ENCODE peak calls at places on chromosomes 12 and 14, in five cellular contexts. N is HCT116; R is HL-60; E is tibial nerve; O is CD4-positive, alpha-beta T cell. C is an unnamed sample. For H3K27me3, the result is how much of the 10 kb centered on the place peaks cover.

GRCh38 chr12:117090816-117091711 is 8.2 kb downstream of the TESC start:
- DNase-seq in N (no peak), O (no peak), R (no peak), E (no peak), C (no peak)

GRCh38 chr12:58443273-58443980 is 476.9 kb downstream of the LRIG3 start:
- DNase-seq in N (peak), O (no peak), R (peak), E (no peak), C (no peak)

GRCh38 chr12:132259872-132260695 is 69.3 kb downstream of the GALNT9 start:
- DNase-seq in E (no peak), O (no peak), N (no peak), R (no peak), C (no peak)

GRCh38 chr12:22935501-22935900 is 310.5 kb downstream of the ETNK1 start:
- DNase-seq in R (no peak), N (no peak), E (no peak), O (no peak), C (no peak)

GRCh38 chr12:47816646-47817271 is 2.9 kb downstream of the HDAC7 start:
- DNase-seq in O (no peak), N (no peak), E (no peak), R (no peak), C (no peak)

GRCh38 chr12:27864521-27864920 is 84.5 kb upstream of the MANSC4 start:
- DNase-seq in R (no peak), E (no peak), N (no peak), O (no peak), C (no peak)

GRCh38 chr12:120849765-120850164 is 54.4 kb downstream of the SPPL3 start:
- DNase-seq in O (no peak), R (no peak), N (no peak), E (no peak), C (no peak)

GRCh38 chr12:94180558-94181296 is 32.4 kb downstream of the PLXNC1 start:
- DNase-seq in R (peak), N (no peak), O (no peak), E (no peak), C (no peak)

GRCh38 chr12:31749024-31749704 is 20.3 kb upstream of the AMN1 start:
- DNase-seq in R (peak), N (peak), O (no peak), E (no peak), C (no peak)

GRCh38 chr12:42442328-42442759 is 116.4 kb downstream of the PPHLN1 start:
- DNase-seq in R (no peak), E (no peak), O (no peak), N (no peak), C (no peak)

GRCh38 chr12:83796527-83796926 is 1109.8 kb downstream of the TMTC2 start:
- DNase-seq in R (no peak), O (no peak), E (no peak), N (peak), C (no peak)

GRCh38 chr14:58639842-58640484 is 2.2 kb downstream of the DACT1 start:
- DNase-seq in E (no peak), O (no peak), R (peak), N (peak), C (peak)

GRCh38 chr14:70708717-70709570 is 67.2 kb downstream of the TTC9 start:
- DNase-seq in O (no peak), E (no peak), N (no peak), R (no peak), C (no peak)

GRCh38 chr14:53231166-53231565 is 78.0 kb upstream of the DDHD1 start:
- DNase-seq in R (no peak), N (no peak), E (no peak), O (no peak), C (no peak)

GRCh38 chr14:94769413-94770250 is at the start of gene GSC:
- DNase-seq in E (no peak), O (no peak), N (no peak), R (peak), C (no peak)

GRCh38 chr14:105168979-105169507 is 467 bp upstream of the JAG2 start:
- DNase-seq in R (no peak), N (no peak), O (no peak), E (no peak), C (no peak)

GRCh38 chr12:12281134-12281533 is 14.3 kb upstream of the LRP6 start:
- DNase-seq in E (no peak), R (no peak), N (no peak), O (no peak), C (no peak)

GRCh38 chr12:41596190-41596589 is 408.1 kb downstream of the PDZRN4 start:
- DNase-seq in R (no peak), E (no peak), O (no peak), N (no peak), C (no peak)

GRCh38 chr12:51923506-51924365 is 16.4 kb downstream of the ACVRL1 start:
- DNase-seq in E (peak), O (peak), N (no peak), R (peak), C (no peak)

GRCh38 chr14:89477391-89477790 is 60.4 kb upstream of the FOXN3 start:
- DNase-seq in N (no peak), O (no peak), R (no peak), E (no peak), C (no peak)

GRCh38 chr12:96445743-96446655 is 43.4 kb upstream of the CFAP54 start:
- DNase-seq in O (peak), E (no peak), N (no peak), R (no peak), C (no peak)

GRCh38 chr12:25970082-25970481 is 11.6 kb downstream of the RASSF8 start:
- DNase-seq in N (no peak), E (no peak), O (no peak), R (no peak), C (no peak)

DNA sequence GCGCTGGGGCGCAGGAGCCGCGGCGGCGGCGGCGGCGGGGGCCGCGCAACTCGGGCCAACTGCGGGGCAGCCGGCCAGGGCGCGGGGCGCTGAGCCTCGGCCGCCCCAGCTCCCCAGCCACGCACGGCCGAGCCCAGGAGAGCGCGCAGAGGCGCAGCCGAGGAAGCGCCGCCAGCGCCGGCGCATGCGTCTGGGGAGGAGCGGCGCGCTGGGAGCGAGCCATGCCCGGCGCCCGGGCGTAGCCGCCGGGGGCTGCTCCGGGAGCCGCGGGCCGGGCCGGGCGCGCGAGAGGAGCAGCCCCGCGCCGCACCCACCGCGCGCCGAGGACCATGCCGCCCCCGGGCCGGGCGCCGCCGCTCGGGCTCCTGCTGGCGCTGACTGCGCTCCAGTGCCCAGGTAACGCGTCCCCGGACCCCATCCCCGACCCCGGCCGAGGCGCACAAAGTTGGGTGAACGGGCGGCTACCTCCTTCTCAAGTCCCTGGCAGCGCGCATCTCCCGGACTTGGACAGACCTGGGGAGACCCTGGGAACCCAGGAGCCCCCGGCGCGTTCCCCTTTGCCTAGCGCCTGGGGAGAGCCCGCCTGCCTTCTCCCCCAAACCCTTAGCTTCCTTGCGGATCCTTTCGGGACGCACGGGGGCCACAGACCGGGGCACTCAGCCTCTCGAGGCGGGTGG is 121.4 kb downstream of the AACS start:
- DNase-seq in N (no peak), E (no peak), O (no peak), R (no peak), C (no peak)
- H3K27me3 ChIP-seq in N (under half), E (under half), O (half or more), R (under half), C (under half)

GRCh38 chr12:6775775-6776174 is 3.5 kb downstream of the LAG3 start:
- DNase-seq in E (no peak), N (no peak), R (no peak), O (no peak), C (no peak)

GRCh38 chr12:6772729-6773661 is 675 bp downstream of the LAG3 start:
- DNase-seq in R (no peak), O (no peak), N (no peak), E (no peak), C (no peak)

GRCh38 chr12:6775185-6775770 is 3.0 kb downstream of the LAG3 start:
- DNase-seq in E (no peak), O (no peak), N (no peak), R (no peak), C (no peak)

GRCh38 chr12:6773662-6774351 is 1.5 kb downstream of the LAG3 start:
- DNase-seq in N (no peak), O (no peak), E (no peak), R (no peak), C (no peak)

GRCh38 chr12:6774557-6775062 is 2.3 kb downstream of the LAG3 start:
- DNase-seq in N (no peak), R (no peak), O (no peak), E (no peak), C (no peak)
- H3K27me3 ChIP-seq in N (under half), R (under half), O (under half), E (under half), C (under half)

GRCh38 chr12:111038941-111039340 is 118.6 kb upstream of the MYL2 start:
- DNase-seq in N (no peak), O (no peak), E (no peak), R (no peak), C (no peak)
- H3K27me3 ChIP-seq in N (under half), O (under half), E (under half), R (under half), C (under half)

DNA sequence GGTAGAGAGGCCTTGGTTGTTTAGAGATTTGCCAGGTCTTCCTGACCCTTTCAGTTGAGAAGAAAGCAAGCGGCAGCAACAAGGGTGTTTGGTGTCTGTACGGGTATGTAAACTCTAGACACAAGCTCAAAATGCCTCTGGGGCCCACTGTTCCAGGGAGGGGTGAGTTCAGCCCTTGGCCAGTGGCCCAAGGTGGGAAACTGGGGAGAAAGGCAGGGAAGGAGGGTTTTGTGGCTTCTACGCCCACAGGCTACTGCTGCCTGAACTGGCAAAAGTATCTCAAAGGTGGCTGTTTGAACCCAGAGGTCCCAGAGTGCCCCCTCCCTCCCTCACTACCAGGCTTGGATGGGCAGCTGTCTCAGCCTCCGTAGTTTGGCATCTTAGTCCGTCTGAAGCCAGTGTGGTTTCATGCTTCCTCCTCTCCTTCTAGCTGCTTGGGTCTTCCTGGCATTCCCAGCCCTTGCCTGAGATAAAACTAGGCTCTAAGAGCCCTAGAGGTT is 5.5 kb downstream of the HOXC5 start:
- DNase-seq in O (no peak), E (no peak), R (no peak), N (no peak), C (no peak)
- H3K27me3 ChIP-seq in O (half or more), E (under half), R (half or more), N (under half), C (half or more)

DNA sequence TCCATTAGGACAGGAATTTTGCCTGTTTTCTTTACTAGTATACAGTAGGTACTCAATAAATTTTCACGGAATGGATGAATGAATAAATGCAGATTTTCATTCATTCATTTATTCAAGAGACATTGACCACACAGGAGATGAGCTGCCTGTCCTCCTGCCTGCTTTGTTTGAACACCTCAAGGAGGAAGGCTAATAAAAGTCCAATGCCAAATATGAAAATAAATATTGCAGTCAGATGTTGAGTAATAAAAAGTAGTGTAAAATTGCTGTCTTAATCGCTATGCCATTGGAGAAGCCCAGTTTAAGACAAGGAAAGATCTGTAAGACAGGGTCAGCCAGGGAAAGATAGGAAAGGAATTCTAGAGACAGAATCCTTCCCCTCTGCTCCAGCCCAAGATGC is 47.4 kb downstream of the DYRK2 start:
- DNase-seq in E (no peak), O (no peak), N (no peak), R (no peak), C (no peak)
- H3K27me3 ChIP-seq in E (under half), O (under half), N (under half), R (under half), C (under half)

GRCh38 chr14:23669441-23669840 is 33.3 kb downstream of the DHRS2 start:
- DNase-seq in E (no peak), N (no peak), R (no peak), O (no peak), C (no peak)
- H3K27me3 ChIP-seq in E (under half), N (under half), R (under half), O (under half), C (under half)